ENCODE peak calls at places on chromosomes 11 and 22, in four cellular contexts. H, P, K and Z are unnamed samples.

GRCh38 chr11:12993626-12994025 is 15.5 kb upstream of the RASSF10 start:
- DNase-seq in K (no peak), H (no peak), P (no peak), Z (no peak)

GRCh38 chr22:47552541-47553205 is 790.2 kb downstream of the TBC1D22A start:
- DNase-seq in K (no peak), H (no peak), P (no peak), Z (no peak)

GRCh38 chr11:11149671-11150459 is 203.2 kb downstream of the CSNK2A3 start:
- DNase-seq in P (no peak), K (no peak), H (no peak), Z (no peak)

GRCh38 chr11:118079507-118079906 is 2.6 kb downstream of the TMPRSS4 start:
- DNase-seq in H (no peak), K (no peak), P (no peak), Z (no peak)

GRCh38 chr22:28015676-28016601 is 96.9 kb upstream of the PITPNB start:
- DNase-seq in H (no peak), P (no peak), K (no peak), Z (no peak)

GRCh38 chr11:86390499-86390898 is 15.8 kb downstream of the CCDC81 start:
- DNase-seq in K (no peak), P (no peak), H (no peak), Z (no peak)

GRCh38 chr11:13776134-13776815 is 107.8 kb downstream of the FAR1 start:
- DNase-seq in H (no peak), K (no peak), P (no peak), Z (no peak)

GRCh38 chr11:87081358-87081757 is 43.6 kb downstream of the TMEM135 start:
- DNase-seq in H (no peak), K (no peak), P (no peak), Z (peak)

GRCh38 chr22:25134451-25134850 is 65.2 kb upstream of the CRYBB3 start:
- DNase-seq in K (no peak), P (no peak), H (no peak), Z (no peak)

GRCh38 chr22:50014655-50015401 is 2.3 kb upstream of the IL17REL start:
- DNase-seq in K (no peak), H (no peak), P (peak), Z (no peak)

GRCh38 chr11:844693-845644 is 2.3 kb downstream of the TSPAN4 start:
- DNase-seq in P (peak), H (peak), K (peak), Z (no peak)

GRCh38 chr11:114083256-114084252 is 24.0 kb downstream of the ZBTB16 start:
- DNase-seq in K (no peak), P (no peak), H (no peak), Z (no peak)

GRCh38 chr11:40445391-40445790 is 1014.1 kb downstream of the LRRC4C start:
- DNase-seq in P (no peak), H (peak), K (no peak), Z (no peak)

GRCh38 chr11:69290791-69291190 is 3.2 kb upstream of the MYEOV start:
- DNase-seq in P (no peak), K (no peak), H (no peak), Z (no peak)

GRCh38 chr22:38284042-38284402 is 11.2 kb upstream of the TMEM184B start:
- DNase-seq in K (no peak), P (no peak), H (peak), Z (no peak)

GRCh38 chr22:35460678-35461077 is 60.7 kb downstream of the MCM5 start:
- DNase-seq in P (no peak), K (no peak), H (no peak), Z (no peak)

GRCh38 chr11:9847636-9848035 is 183.8 kb downstream of the SWAP70 start:
- DNase-seq in K (no peak), P (no peak), H (no peak), Z (no peak)

GRCh38 chr22:49052023-49052538 is 775.6 kb downstream of the BRD1 start:
- DNase-seq in H (no peak), P (no peak), K (peak), Z (no peak)

GRCh38 chr11:31355131-31355530 is 14.4 kb downstream of the DCDC1 start:
- DNase-seq in P (no peak), K (no peak), H (peak), Z (no peak)

GRCh38 chr11:66336234-66337102 is at the start of gene RIN1:
- DNase-seq in H (peak), K (peak), P (peak), Z (peak)

GRCh38 chr11:76339217-76339616 is 41.7 kb downstream of the THAP12 start:
- DNase-seq in K (no peak), H (no peak), P (no peak), Z (no peak)

GRCh38 chr11:16607675-16608644 is 130.5 kb upstream of the C11orf58 start:
- DNase-seq in P (no peak), K (peak), H (peak), Z (no peak)

GRCh38 chr22:49296561-49296960 is 531.1 kb downstream of the BRD1 start:
- DNase-seq in K (no peak), P (peak), H (no peak), Z (no peak)

GRCh38 chr11:78940500-78941225 is 366.0 kb upstream of the NARS2 start:
- DNase-seq in H (no peak), K (no peak), P (peak), Z (no peak)

GRCh38 chr22:40627612-40628011 is 8.9 kb downstream of the MRTFA start:
- DNase-seq in P (no peak), K (no peak), H (no peak), Z (no peak)

GRCh38 chr22:18970180-18970947 is 34.3 kb upstream of the PRODH start:
- DNase-seq in K (no peak), H (no peak), P (peak), Z (no peak)

GRCh38 chr11:11979487-11980117 is 28.8 kb downstream of the DKK3 start:
- DNase-seq in H (peak), P (no peak), K (no peak), Z (no peak)

GRCh38 chr11:2298795-2299747 is 2.6 kb downstream of the C11orf21 start:
- DNase-seq in K (peak), P (peak), H (no peak), Z (no peak)

GRCh38 chr22:19047993-19048392 is 74.2 kb downstream of the DGCR2 start:
- DNase-seq in P (no peak), K (no peak), H (no peak), Z (no peak)

GRCh38 chr11:86955674-86956522 is 703 bp upstream of the FZD4 start:
- DNase-seq in K (peak), P (peak), H (peak), Z (peak)

GRCh38 chr11:17121981-17122380 is 44.5 kb upstream of the RPS13 start:
- DNase-seq in K (no peak), H (peak), P (no peak), Z (no peak)

GRCh38 chr11:78535920-78536319 is 38.7 kb downstream of the NARS2 start:
- DNase-seq in K (no peak), P (no peak), H (peak), Z (no peak)

GRCh38 chr22:31926969-31927368 is 17.4 kb upstream of the YWHAH start:
- DNase-seq in P (peak), H (no peak), K (peak), Z (no peak)

GRCh38 chr22:36911887-36912661 is 1.4 kb upstream of the CSF2RB start:
- DNase-seq in K (no peak), P (no peak), H (no peak), Z (no peak)

GRCh38 chr11:10451399-10452116 is 3.5 kb upstream of the AMPD3 start:
- DNase-seq in K (no peak), H (no peak), P (no peak), Z (no peak)

GRCh38 chr11:3177931-3178330 is 12.8 kb upstream of the OSBPL5 start:
- DNase-seq in P (no peak), K (no peak), H (no peak), Z (no peak)

GRCh38 chr11:44506375-44507016 is 59.0 kb upstream of the CD82 start:
- DNase-seq in H (no peak), K (no peak), P (no peak), Z (no peak)

GRCh38 chr11:44509291-44509690 is 56.2 kb upstream of the CD82 start:
- DNase-seq in H (no peak), K (no peak), P (no peak), Z (no peak)

GRCh38 chr11:44505591-44506054 is 59.8 kb upstream of the CD82 start:
- DNase-seq in K (peak), P (no peak), H (peak), Z (no peak)

GRCh38 chr11:44507491-44507890 is 58.0 kb upstream of the CD82 start:
- DNase-seq in P (no peak), K (no peak), H (no peak), Z (no peak)

DNA sequence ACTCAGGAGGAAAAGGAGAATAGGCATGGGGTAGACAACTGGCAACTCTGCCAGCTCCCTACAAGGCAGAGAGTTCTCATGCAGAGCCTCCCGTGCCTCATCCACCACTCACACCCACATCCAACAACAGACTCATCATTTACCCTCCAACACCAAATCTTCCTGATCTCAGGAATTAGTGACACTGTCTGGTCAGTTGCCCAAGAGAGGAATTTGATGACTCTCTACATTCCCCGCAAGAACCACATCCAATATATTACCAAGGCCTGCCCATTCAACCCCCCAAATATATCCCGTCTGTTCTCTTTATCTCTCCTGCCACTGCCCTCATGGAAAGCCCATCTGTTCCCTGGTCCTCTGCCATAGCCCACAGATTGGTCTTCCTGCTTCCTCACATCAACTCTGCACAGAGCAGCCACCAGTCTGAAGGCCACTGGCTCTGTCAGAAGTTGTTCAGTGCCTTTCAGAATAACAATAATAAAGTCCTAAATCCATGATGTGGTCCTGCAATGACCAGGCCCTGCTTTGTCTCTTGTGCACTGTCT is 57.5 kb upstream of the CD82 start:
- DNase-seq in K (no peak), H (no peak), P (no peak), Z (no peak)
- TF ChIP-seq CHD1 in K (no peak), H (no peak), P (no peak), Z (no peak)

GRCh38 chr11:75152651-75153553 is 2.0 kb downstream of the SLCO2B1 start:
- DNase-seq in K (no peak), H (no peak), P (no peak), Z (no peak)

GRCh38 chr11:75152090-75152489 is 1.2 kb downstream of the SLCO2B1 start:
- DNase-seq in H (no peak), P (no peak), K (no peak), Z (no peak)

GRCh38 chr11:75150079-75150478 is 828 bp upstream of the SLCO2B1 start:
- DNase-seq in K (no peak), H (no peak), P (no peak), Z (no peak)

GRCh38 chr11:75151346-75152047 is 590 bp downstream of the SLCO2B1 start:
- DNase-seq in K (no peak), H (no peak), P (no peak), Z (no peak)

GRCh38 chr11:75150879-75151278 is at the start of gene SLCO2B1:
- DNase-seq in K (no peak), P (no peak), H (no peak), Z (no peak)
- TF ChIP-seq CHD1 in K (no peak), P (no peak), H (no peak), Z (no peak)

GRCh38 chr11:96470521-96470920 is 80.7 kb downstream of the JRKL start:
- DNase-seq in K (no peak), P (no peak), H (no peak), Z (no peak)

GRCh38 chr11:96474263-96474662 is 84.5 kb downstream of the JRKL start:
- DNase-seq in H (no peak), K (no peak), P (no peak), Z (no peak)

GRCh38 chr11:96466607-96467006 is 76.8 kb downstream of the JRKL start:
- DNase-seq in H (no peak), P (no peak), K (no peak), Z (no peak)

DNA sequence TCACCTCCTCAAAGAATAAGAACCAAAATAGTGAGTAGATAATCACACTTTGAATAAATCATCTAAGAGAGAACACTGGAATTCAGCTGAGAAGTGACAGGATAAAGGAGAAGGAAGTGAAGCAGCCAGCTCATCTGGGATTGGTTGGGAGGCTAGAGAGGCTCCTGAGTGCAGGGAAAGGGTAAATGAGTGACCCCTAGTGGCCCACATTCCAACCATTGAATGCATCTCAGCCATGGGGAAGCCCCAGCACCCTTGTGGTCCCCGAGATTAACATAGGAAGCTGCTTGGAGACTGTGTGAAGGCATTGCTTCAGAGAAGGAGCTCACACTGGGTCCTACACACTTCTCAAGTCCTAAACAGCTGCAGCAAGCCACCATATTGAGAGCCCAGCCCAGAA is 82.3 kb downstream of the JRKL start:
- DNase-seq in K (no peak), P (no peak), H (no peak), Z (no peak)
- TF ChIP-seq CHD1 in K (no peak), P (no peak), H (no peak), Z (no peak)

GRCh38 chr11:47912843-47913437 is 64.8 kb upstream of the NUP160 start:
- DNase-seq in K (no peak), H (no peak), P (no peak), Z (no peak)
- TF ChIP-seq CHD1 in K (no peak), H (no peak), P (no peak), Z (no peak)

GRCh38 chr11:130025371-130025770 is 22.7 kb upstream of the PRDM10 start:
- DNase-seq in K (no peak), H (no peak), P (no peak), Z (no peak)

GRCh38 chr11:130020323-130020722 is 17.7 kb upstream of the PRDM10 start:
- DNase-seq in K (no peak), H (peak), P (no peak), Z (no peak)

GRCh38 chr11:130022799-130023198 is 20.2 kb upstream of the PRDM10 start:
- DNase-seq in P (no peak), K (no peak), H (no peak), Z (no peak)

GRCh38 chr11:130024356-130024755 is 21.7 kb upstream of the PRDM10 start:
- DNase-seq in K (no peak), P (no peak), H (no peak), Z (no peak)

DNA sequence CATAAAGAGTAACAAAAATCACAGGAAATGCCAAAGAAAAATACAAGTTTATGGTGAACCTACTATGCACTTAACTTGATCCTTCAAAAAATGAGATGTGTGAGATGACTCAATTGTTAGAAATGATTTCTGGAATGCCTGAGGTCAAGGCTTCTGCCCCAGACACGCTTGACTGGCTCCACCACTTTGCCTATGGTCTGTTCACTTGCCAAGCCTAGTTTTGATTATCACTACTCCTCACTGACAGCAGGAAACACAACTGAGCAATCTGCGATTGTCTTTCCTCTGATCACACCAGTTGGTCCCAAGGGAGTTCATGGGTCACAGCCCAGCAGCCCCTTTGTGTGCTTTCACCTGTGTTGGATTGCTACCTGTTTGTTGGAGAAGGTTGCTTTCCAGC is 20.6 kb upstream of the PRDM10 start:
- DNase-seq in K (no peak), H (peak), P (no peak), Z (peak)
- TF ChIP-seq CHD1 in K (no peak), H (no peak), P (no peak), Z (no peak)